ENCODE peak calls at places on chromosomes 7 and 10, in ten cellular contexts. One of them, this sample, is unnamed.

GRCh38 chr10:77164616-77165311 is 472.8 kb downstream of the KCNMA1 start:
- DNase-seq in endothelial cell: no peak
- DNase-seq in bronchial epithelial cell: peak
- DNase-seq in SW480: no peak
- DNase-seq in AG20443: no peak
- DNase-seq in psoas muscle: no peak
- DNase-seq in NCI-H1092: no peak
- DNase-seq in lung microvascular endothelial cell: peak
- DNase-seq in fibroblast of pulmonary artery: peak
- DNase-seq in cardiac fibroblast: peak
- DNase-seq in this sample: no peak

GRCh38 chr10:110641256-110641655 is 2.9 kb upstream of the RBM20 start:
- DNase-seq in endothelial cell: no peak
- DNase-seq in bronchial epithelial cell: peak
- DNase-seq in SW480: peak
- DNase-seq in AG20443: no peak
- DNase-seq in psoas muscle: peak
- DNase-seq in NCI-H1092: no peak
- DNase-seq in lung microvascular endothelial cell: no peak
- DNase-seq in fibroblast of pulmonary artery: peak
- DNase-seq in cardiac fibroblast: no peak
- DNase-seq in this sample: no peak

GRCh38 chr7:130995252-130996081 is 261.5 kb upstream of the KLF14 start:
- DNase-seq in endothelial cell: no peak
- DNase-seq in bronchial epithelial cell: peak
- DNase-seq in SW480: peak
- DNase-seq in AG20443: no peak
- DNase-seq in psoas muscle: no peak
- DNase-seq in NCI-H1092: no peak
- DNase-seq in lung microvascular endothelial cell: peak
- DNase-seq in fibroblast of pulmonary artery: no peak
- DNase-seq in cardiac fibroblast: no peak
- DNase-seq in this sample: no peak

GRCh38 chr7:134593530-134594392 is 44.9 kb downstream of the AKR1B15 start:
- DNase-seq in endothelial cell: no peak
- DNase-seq in bronchial epithelial cell: peak
- DNase-seq in SW480: peak
- DNase-seq in AG20443: peak
- DNase-seq in psoas muscle: peak
- DNase-seq in NCI-H1092: no peak
- DNase-seq in lung microvascular endothelial cell: peak
- DNase-seq in fibroblast of pulmonary artery: peak
- DNase-seq in cardiac fibroblast: peak
- DNase-seq in this sample: no peak

GRCh38 chr7:141074162-141074989 is 512 bp downstream of the TMEM178B start:
- DNase-seq in endothelial cell: peak
- DNase-seq in bronchial epithelial cell: no peak
- DNase-seq in SW480: no peak
- DNase-seq in AG20443: peak
- DNase-seq in psoas muscle: peak
- DNase-seq in NCI-H1092: peak
- DNase-seq in lung microvascular endothelial cell: no peak
- DNase-seq in fibroblast of pulmonary artery: no peak
- DNase-seq in cardiac fibroblast: no peak
- DNase-seq in this sample: no peak

GRCh38 chr10:65396997-65397396 is 1528.8 kb upstream of the LRRTM3 start:
- DNase-seq in endothelial cell: no peak
- DNase-seq in bronchial epithelial cell: no peak
- DNase-seq in SW480: no peak
- DNase-seq in AG20443: no peak
- DNase-seq in psoas muscle: no peak
- DNase-seq in NCI-H1092: no peak
- DNase-seq in lung microvascular endothelial cell: no peak
- DNase-seq in fibroblast of pulmonary artery: no peak
- DNase-seq in cardiac fibroblast: no peak
- DNase-seq in this sample: no peak

GRCh38 chr10:82552273-82552672 is 677.3 kb downstream of the NRG3 start:
- DNase-seq in endothelial cell: no peak
- DNase-seq in bronchial epithelial cell: no peak
- DNase-seq in SW480: no peak
- DNase-seq in AG20443: no peak
- DNase-seq in psoas muscle: no peak
- DNase-seq in NCI-H1092: no peak
- DNase-seq in lung microvascular endothelial cell: no peak
- DNase-seq in fibroblast of pulmonary artery: no peak
- DNase-seq in cardiac fibroblast: no peak
- DNase-seq in this sample: no peak

GRCh38 chr7:99752354-99752753 is 17.4 kb upstream of the CYP3A7 start:
- DNase-seq in endothelial cell: no peak
- DNase-seq in bronchial epithelial cell: peak
- DNase-seq in SW480: peak
- DNase-seq in AG20443: no peak
- DNase-seq in psoas muscle: no peak
- DNase-seq in NCI-H1092: no peak
- DNase-seq in lung microvascular endothelial cell: peak
- DNase-seq in fibroblast of pulmonary artery: no peak
- DNase-seq in cardiac fibroblast: peak
- DNase-seq in this sample: no peak

GRCh38 chr7:136947347-136947746 is 78.9 kb downstream of the CHRM2 start:
- DNase-seq in endothelial cell: no peak
- DNase-seq in bronchial epithelial cell: no peak
- DNase-seq in SW480: no peak
- DNase-seq in AG20443: no peak
- DNase-seq in psoas muscle: no peak
- DNase-seq in NCI-H1092: no peak
- DNase-seq in lung microvascular endothelial cell: no peak
- DNase-seq in fibroblast of pulmonary artery: peak
- DNase-seq in cardiac fibroblast: no peak
- DNase-seq in this sample: no peak

GRCh38 chr10:117948493-117948892 is 98.2 kb downstream of the RAB11FIP2 start:
- DNase-seq in endothelial cell: no peak
- DNase-seq in bronchial epithelial cell: no peak
- DNase-seq in SW480: no peak
- DNase-seq in AG20443: no peak
- DNase-seq in psoas muscle: no peak
- DNase-seq in NCI-H1092: no peak
- DNase-seq in lung microvascular endothelial cell: no peak
- DNase-seq in fibroblast of pulmonary artery: no peak
- DNase-seq in cardiac fibroblast: no peak
- DNase-seq in this sample: no peak

GRCh38 chr7:24701232-24701898 is 55.9 kb downstream of the GSDME start:
- DNase-seq in endothelial cell: no peak
- DNase-seq in bronchial epithelial cell: peak
- DNase-seq in SW480: peak
- DNase-seq in AG20443: peak
- DNase-seq in psoas muscle: no peak
- DNase-seq in NCI-H1092: no peak
- DNase-seq in lung microvascular endothelial cell: no peak
- DNase-seq in fibroblast of pulmonary artery: peak
- DNase-seq in cardiac fibroblast: peak
- DNase-seq in this sample: no peak

GRCh38 chr10:80204193-80204714 is 1.1 kb downstream of the ANXA11 start:
- DNase-seq in endothelial cell: no peak
- DNase-seq in bronchial epithelial cell: peak
- DNase-seq in SW480: peak
- DNase-seq in AG20443: peak
- DNase-seq in psoas muscle: peak
- DNase-seq in NCI-H1092: no peak
- DNase-seq in lung microvascular endothelial cell: peak
- DNase-seq in fibroblast of pulmonary artery: no peak
- DNase-seq in cardiac fibroblast: no peak
- DNase-seq in this sample: no peak

GRCh38 chr7:2725178-2726105 is 37.4 kb downstream of the AMZ1 start:
- DNase-seq in endothelial cell: no peak
- DNase-seq in bronchial epithelial cell: no peak
- DNase-seq in SW480: no peak
- DNase-seq in AG20443: no peak
- DNase-seq in psoas muscle: peak
- DNase-seq in NCI-H1092: no peak
- DNase-seq in lung microvascular endothelial cell: no peak
- DNase-seq in fibroblast of pulmonary artery: no peak
- DNase-seq in cardiac fibroblast: no peak
- DNase-seq in this sample: no peak

GRCh38 chr10:51244739-51245138 is 170.5 kb downstream of the PRKG1 start:
- DNase-seq in endothelial cell: no peak
- DNase-seq in bronchial epithelial cell: no peak
- DNase-seq in SW480: no peak
- DNase-seq in AG20443: peak
- DNase-seq in psoas muscle: no peak
- DNase-seq in NCI-H1092: no peak
- DNase-seq in lung microvascular endothelial cell: peak
- DNase-seq in fibroblast of pulmonary artery: peak
- DNase-seq in cardiac fibroblast: peak
- DNase-seq in this sample: no peak

GRCh38 chr7:46153583-46153950 is 232.5 kb upstream of the IGFBP3 start:
- DNase-seq in endothelial cell: no peak
- DNase-seq in bronchial epithelial cell: no peak
- DNase-seq in SW480: no peak
- DNase-seq in AG20443: no peak
- DNase-seq in psoas muscle: no peak
- DNase-seq in NCI-H1092: no peak
- DNase-seq in lung microvascular endothelial cell: no peak
- DNase-seq in fibroblast of pulmonary artery: no peak
- DNase-seq in cardiac fibroblast: no peak
- DNase-seq in this sample: no peak

GRCh38 chr10:34018129-34018528 is 683.7 kb upstream of the NRP1 start:
- DNase-seq in endothelial cell: no peak
- DNase-seq in bronchial epithelial cell: peak
- DNase-seq in SW480: peak
- DNase-seq in AG20443: no peak
- DNase-seq in psoas muscle: no peak
- DNase-seq in NCI-H1092: no peak
- DNase-seq in lung microvascular endothelial cell: peak
- DNase-seq in fibroblast of pulmonary artery: peak
- DNase-seq in cardiac fibroblast: no peak
- DNase-seq in this sample: no peak

GRCh38 chr7:116164552-116164951 is 45.8 kb upstream of the TES start:
- DNase-seq in endothelial cell: no peak
- DNase-seq in bronchial epithelial cell: no peak
- DNase-seq in SW480: no peak
- DNase-seq in AG20443: no peak
- DNase-seq in psoas muscle: no peak
- DNase-seq in NCI-H1092: no peak
- DNase-seq in lung microvascular endothelial cell: no peak
- DNase-seq in fibroblast of pulmonary artery: peak
- DNase-seq in cardiac fibroblast: no peak
- DNase-seq in this sample: no peak

GRCh38 chr10:19853839-19854238 is 37.6 kb downstream of the PLXDC2 start:
- DNase-seq in endothelial cell: no peak
- DNase-seq in bronchial epithelial cell: no peak
- DNase-seq in SW480: no peak
- DNase-seq in AG20443: no peak
- DNase-seq in psoas muscle: no peak
- DNase-seq in NCI-H1092: no peak
- DNase-seq in lung microvascular endothelial cell: no peak
- DNase-seq in fibroblast of pulmonary artery: no peak
- DNase-seq in cardiac fibroblast: no peak
- DNase-seq in this sample: no peak

GRCh38 chr7:26159243-26159642 is 7.2 kb downstream of the NFE2L3 start:
- DNase-seq in endothelial cell: no peak
- DNase-seq in bronchial epithelial cell: peak
- DNase-seq in SW480: peak
- DNase-seq in AG20443: no peak
- DNase-seq in psoas muscle: no peak
- DNase-seq in NCI-H1092: no peak
- DNase-seq in lung microvascular endothelial cell: peak
- DNase-seq in fibroblast of pulmonary artery: peak
- DNase-seq in cardiac fibroblast: no peak
- DNase-seq in this sample: no peak

GRCh38 chr10:17454181-17454800 is at the start of gene ST8SIA6:
- DNase-seq in endothelial cell: peak
- DNase-seq in bronchial epithelial cell: no peak
- DNase-seq in SW480: peak
- DNase-seq in AG20443: peak
- DNase-seq in psoas muscle: peak
- DNase-seq in NCI-H1092: no peak
- DNase-seq in lung microvascular endothelial cell: peak
- DNase-seq in fibroblast of pulmonary artery: peak
- DNase-seq in cardiac fibroblast: peak
- DNase-seq in this sample: no peak

GRCh38 chr10:104300736-104301292 is 31.8 kb downstream of the GSTO2 start:
- DNase-seq in endothelial cell: no peak
- DNase-seq in bronchial epithelial cell: peak
- DNase-seq in SW480: peak
- DNase-seq in AG20443: peak
- DNase-seq in psoas muscle: peak
- DNase-seq in NCI-H1092: peak
- DNase-seq in lung microvascular endothelial cell: peak
- DNase-seq in fibroblast of pulmonary artery: peak
- DNase-seq in cardiac fibroblast: peak
- DNase-seq in this sample: peak

GRCh38 chr10:87544750-87545149 is 40.1 kb downstream of the MINPP1 start:
- DNase-seq in endothelial cell: no peak
- DNase-seq in bronchial epithelial cell: no peak
- DNase-seq in SW480: no peak
- DNase-seq in AG20443: no peak
- DNase-seq in psoas muscle: no peak
- DNase-seq in NCI-H1092: no peak
- DNase-seq in lung microvascular endothelial cell: no peak
- DNase-seq in fibroblast of pulmonary artery: peak
- DNase-seq in cardiac fibroblast: peak
- DNase-seq in this sample: no peak

GRCh38 chr10:108392286-108392685 is 1227.8 kb upstream of the SORCS1 start:
- DNase-seq in endothelial cell: no peak
- DNase-seq in bronchial epithelial cell: peak
- DNase-seq in SW480: no peak
- DNase-seq in AG20443: peak
- DNase-seq in psoas muscle: no peak
- DNase-seq in NCI-H1092: no peak
- DNase-seq in lung microvascular endothelial cell: no peak
- DNase-seq in fibroblast of pulmonary artery: peak
- DNase-seq in cardiac fibroblast: peak
- DNase-seq in this sample: no peak

GRCh38 chr7:24812313-24812945 is 55.2 kb upstream of the GSDME start:
- DNase-seq in endothelial cell: peak
- DNase-seq in bronchial epithelial cell: peak
- DNase-seq in SW480: no peak
- DNase-seq in AG20443: peak
- DNase-seq in psoas muscle: peak
- DNase-seq in NCI-H1092: peak
- DNase-seq in lung microvascular endothelial cell: peak
- DNase-seq in fibroblast of pulmonary artery: peak
- DNase-seq in cardiac fibroblast: peak
- DNase-seq in this sample: no peak

GRCh38 chr7:57404343-57404966 is 45.5 kb upstream of the ZNF716 start:
- DNase-seq in endothelial cell: no peak
- DNase-seq in bronchial epithelial cell: no peak
- DNase-seq in SW480: no peak
- DNase-seq in AG20443: no peak
- DNase-seq in psoas muscle: peak
- DNase-seq in NCI-H1092: no peak
- DNase-seq in lung microvascular endothelial cell: no peak
- DNase-seq in fibroblast of pulmonary artery: no peak
- DNase-seq in cardiac fibroblast: no peak
- DNase-seq in this sample: no peak

GRCh38 chr10:57968328-57969016 is 299.2 kb downstream of the IPMK start:
- DNase-seq in endothelial cell: no peak
- DNase-seq in bronchial epithelial cell: no peak
- DNase-seq in SW480: no peak
- DNase-seq in AG20443: no peak
- DNase-seq in psoas muscle: no peak
- DNase-seq in NCI-H1092: no peak
- DNase-seq in lung microvascular endothelial cell: no peak
- DNase-seq in fibroblast of pulmonary artery: no peak
- DNase-seq in cardiac fibroblast: no peak
- DNase-seq in this sample: no peak

GRCh38 chr10:78035025-78035424 is 1.4 kb downstream of the RPS24 start:
- DNase-seq in endothelial cell: no peak
- DNase-seq in bronchial epithelial cell: peak
- DNase-seq in SW480: no peak
- DNase-seq in AG20443: no peak
- DNase-seq in psoas muscle: no peak
- DNase-seq in NCI-H1092: no peak
- DNase-seq in lung microvascular endothelial cell: peak
- DNase-seq in fibroblast of pulmonary artery: no peak
- DNase-seq in cardiac fibroblast: no peak
- DNase-seq in this sample: no peak

GRCh38 chr7:30168800-30169584 is 34.2 kb downstream of the MTURN start:
- DNase-seq in endothelial cell: no peak
- DNase-seq in bronchial epithelial cell: peak
- DNase-seq in SW480: no peak
- DNase-seq in AG20443: peak
- DNase-seq in psoas muscle: no peak
- DNase-seq in NCI-H1092: no peak
- DNase-seq in lung microvascular endothelial cell: peak
- DNase-seq in fibroblast of pulmonary artery: peak
- DNase-seq in cardiac fibroblast: peak
- DNase-seq in this sample: no peak